ENCODE peak calls at places on chromosomes 13 and 19, in ten cellular contexts. D is esophagus muscularis mucosa, Y is SK-N-SH, G is mesenchymal stem cell, A is right lobe of liver, T is GM23338, L is spleen, M is mammary epithelial cell, F is breast epithelium, H is colonic mucosa. V is an unnamed sample.

GRCh38 chr13:114071441-114071840 is 61.0 kb downstream of the RASA3 start:
- DNase-seq in L (no peak), H (no peak), Y (no peak), A (peak; percentile 23), T (no peak), F (peak; percentile 34), M (no peak), D (no peak), G (no peak), V (no peak)

GRCh38 chr13:33270906-33271538 is 14.5 kb downstream of the STARD13 start:
- DNase-seq in L (no peak), T (no peak), Y (no peak), A (no peak), M (no peak), H (no peak), D (no peak), G (peak; percentile 56), F (no peak), V (no peak)

GRCh38 chr13:109146912-109147624 is 517.7 kb downstream of the MYO16 start:
- DNase-seq in A (no peak), L (no peak), G (peak; percentile 84), Y (peak; percentile 45), F (no peak), M (peak; percentile 97), H (no peak), T (no peak), D (no peak), V (no peak)

GRCh38 chr19:5423567-5424125 is 31.6 kb upstream of the ZNRF4 start:
- DNase-seq in G (no peak), L (no peak), H (no peak), M (no peak), Y (no peak), D (no peak), A (no peak), F (no peak), T (no peak), V (no peak)

GRCh38 chr13:43697323-43697722 is 89.4 kb downstream of the ENOX1 start:
- DNase-seq in T (no peak), M (no peak), G (no peak), A (no peak), F (no peak), D (no peak), L (no peak), Y (no peak), H (no peak), V (no peak)

GRCh38 chr19:7149956-7150705 is 80.6 kb downstream of the ZNF557 start:
- DNase-seq in T (peak; percentile 29), H (no peak), G (no peak), L (no peak), Y (peak; percentile 19), D (no peak), F (no peak), A (no peak), M (no peak), V (peak; percentile 54)

GRCh38 chr13:36862002-36862706 is 43.1 kb downstream of the RFXAP start:
- DNase-seq in H (no peak), T (no peak), L (no peak), G (no peak), Y (no peak), D (no peak), F (no peak), A (no peak), M (no peak), V (no peak)

GRCh38 chr19:6238643-6239281 is 41.0 kb downstream of the MLLT1 start:
- DNase-seq in L (peak; percentile 66), T (no peak), F (no peak), G (no peak), A (no peak), H (no peak), M (peak; percentile 37), D (no peak), Y (no peak), V (no peak)

GRCh38 chr19:10812902-10813404 is 23.1 kb downstream of the TMED1 start:
- DNase-seq in F (no peak), H (no peak), D (no peak), T (no peak), Y (no peak), L (peak; percentile 85), A (no peak), M (peak; percentile 59), G (peak; percentile 96), V (peak; percentile 43)

GRCh38 chr13:109249780-109250528 is 536.4 kb downstream of the IRS2 start:
- DNase-seq in F (no peak), G (no peak), Y (no peak), H (no peak), D (no peak), L (no peak), T (peak; percentile 17), A (no peak), M (peak; percentile 89), V (no peak)

GRCh38 chr13:98300956-98301641 is 124.0 kb upstream of the RNF113B start:
- DNase-seq in H (no peak), T (no peak), A (no peak), F (no peak), G (peak; percentile 94), D (no peak), L (no peak), M (peak; percentile 74), Y (no peak), V (no peak)

GRCh38 chr13:112759053-112759452 is 69.2 kb downstream of the ATP11A start:
- DNase-seq in H (no peak), D (no peak), T (no peak), L (peak; percentile 51), M (no peak), F (no peak), G (no peak), Y (no peak), A (no peak), V (no peak)

DNA sequence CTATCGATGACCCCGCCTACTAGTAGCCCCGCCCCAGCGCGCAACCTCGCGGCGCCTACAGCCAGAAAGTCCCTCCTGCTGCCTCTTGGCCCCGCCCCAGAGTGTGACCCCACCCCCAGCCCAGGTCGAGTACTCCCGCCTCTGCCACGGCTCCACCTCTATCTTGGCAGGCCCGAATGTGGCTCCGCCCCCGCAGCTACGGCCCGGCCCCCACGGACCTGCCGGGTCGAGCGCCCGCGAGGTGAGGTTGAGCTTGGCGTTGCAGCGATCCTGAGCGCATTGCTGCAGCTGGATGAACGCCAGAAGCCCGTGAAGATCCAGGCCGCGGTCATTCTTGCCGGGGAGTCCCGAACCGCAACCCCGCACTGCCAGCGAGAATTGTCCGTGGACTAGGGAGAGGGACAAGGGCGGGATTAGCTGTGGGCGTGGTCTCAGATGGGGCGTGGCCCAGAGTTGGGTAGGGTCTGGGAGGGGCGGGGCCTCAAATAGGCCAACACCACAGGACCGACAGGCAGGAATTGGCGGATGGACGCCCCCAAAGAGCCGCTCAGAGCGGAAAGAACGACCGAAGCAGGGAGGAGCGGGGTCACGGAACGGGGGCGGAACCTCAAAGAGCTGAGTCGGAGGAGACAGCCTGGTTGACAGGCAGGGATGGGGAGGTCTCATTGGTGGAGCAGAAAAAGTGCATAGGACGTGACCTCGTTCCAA is 1.9 kb downstream of the LYPD3 start:
- DNase-seq in G (peak; percentile 95), F (peak; percentile 100), M (peak; percentile 91), Y (peak; percentile 98), H (peak; percentile 100), A (peak; percentile 100), L (peak; percentile 99), D (peak; percentile 99), T (peak; percentile 99), V (peak; percentile 100)
- H3K4me1 ChIP-seq in G (peaks cover 18% of the 10 kb centered on the region), F (peaks cover 4% of the 10 kb centered on the region), M (peaks cover 37% of the 10 kb centered on the region), Y (no peaks in the 10 kb centered on the region), H (peaks cover 4% of the 10 kb centered on the region), A (peaks cover 6% of the 10 kb centered on the region), L (peaks cover 55% of the 10 kb centered on the region), D (peaks cover 30% of the 10 kb centered on the region), T (peaks cover 15% of the 10 kb centered on the region), V (no peaks in the 10 kb centered on the region)

GRCh38 chr13:24112791-24113190 is 47.7 kb upstream of the SPATA13 start:
- DNase-seq in A (no peak), G (peak; percentile 53), M (no peak), F (no peak), H (no peak), T (no peak), D (no peak), Y (no peak), L (no peak), V (no peak)

GRCh38 chr13:24106429-24106828 is 54.1 kb upstream of the SPATA13 start:
- DNase-seq in Y (no peak), A (peak; percentile 63), F (no peak), H (no peak), L (no peak), G (no peak), M (no peak), T (no peak), D (no peak), V (no peak)

GRCh38 chr13:24107955-24108614 is 52.4 kb upstream of the SPATA13 start:
- DNase-seq in D (no peak), T (peak; percentile 43), M (no peak), H (no peak), Y (no peak), F (no peak), G (peak; percentile 21), A (no peak), L (no peak), V (peak; percentile 61)

GRCh38 chr13:24108615-24108965 is 51.9 kb upstream of the SPATA13 start:
- DNase-seq in A (no peak), M (no peak), D (no peak), T (no peak), F (no peak), L (no peak), Y (no peak), H (no peak), G (no peak), V (no peak)

GRCh38 chr13:24110011-24110410 is 50.5 kb upstream of the SPATA13 start:
- DNase-seq in L (no peak), M (no peak), D (no peak), F (no peak), G (no peak), T (no peak), A (no peak), Y (no peak), H (no peak), V (no peak)
- H3K27me3 ChIP-seq in L (no peaks in the 10 kb centered on the region), M (no peaks in the 10 kb centered on the region), D (no peaks in the 10 kb centered on the region), F (no peaks in the 10 kb centered on the region), G (peaks cover 4% of the 10 kb centered on the region), T (no peaks in the 10 kb centered on the region), A (no peaks in the 10 kb centered on the region), Y (no peaks in the 10 kb centered on the region), H (no peaks in the 10 kb centered on the region), V (no peaks in the 10 kb centered on the region)

DNA sequence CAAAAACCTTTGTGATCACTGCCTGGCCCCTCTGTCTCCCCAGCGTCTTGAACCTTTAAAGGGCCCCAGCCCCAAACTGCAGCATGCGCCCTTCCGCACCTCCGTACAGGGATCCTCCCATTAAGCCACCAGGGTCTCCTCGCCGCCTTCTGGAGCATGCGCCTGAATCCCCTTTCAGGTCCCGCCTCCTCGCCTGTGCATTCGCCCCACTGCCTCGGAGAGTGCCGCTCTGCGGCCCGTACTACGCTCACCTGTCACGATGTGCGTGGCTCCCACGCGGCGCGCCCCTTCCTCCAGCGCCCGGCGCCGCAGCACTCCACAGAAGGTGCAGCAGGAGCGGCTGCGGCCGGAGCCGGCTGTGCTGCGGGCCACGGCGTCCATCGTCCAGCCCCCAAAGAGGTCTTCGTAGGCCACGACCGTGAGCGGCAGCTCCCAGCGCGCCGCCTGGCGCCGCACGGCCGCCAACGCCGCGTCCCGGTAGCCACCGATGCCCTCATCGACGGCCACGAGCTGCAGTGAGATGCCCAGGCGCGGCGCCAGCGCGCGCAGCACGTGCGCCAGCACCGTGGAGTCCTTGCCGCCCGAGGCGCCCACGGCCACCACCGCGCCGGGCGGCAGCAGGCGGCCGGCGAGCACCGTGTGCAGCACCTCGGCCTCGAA is 4.3 kb downstream of the CTU1 start:
- DNase-seq in A (no peak), T (peak; percentile 31), D (no peak), L (no peak), Y (no peak), H (no peak), F (no peak), G (no peak), M (no peak), V (no peak)
- H3K4me1 ChIP-seq in A (no peaks in the 10 kb centered on the region), T (peaks cover 15% of the 10 kb centered on the region), D (peaks cover 24% of the 10 kb centered on the region), L (peaks cover 64% of the 10 kb centered on the region), Y (no peaks in the 10 kb centered on the region), H (peaks cover 6% of the 10 kb centered on the region), F (no peaks in the 10 kb centered on the region), G (peaks cover 10% of the 10 kb centered on the region), M (peaks cover 10% of the 10 kb centered on the region), V (no peaks in the 10 kb centered on the region)

GRCh38 chr19:3360494-3361383 is 5.6 kb upstream of the NFIC start:
- DNase-seq in T (peak; percentile 57), M (no peak), A (peak; percentile 91), G (peak; percentile 72), F (no peak), H (peak; percentile 77), D (no peak), Y (peak; percentile 83), L (peak; percentile 93), V (peak; percentile 63)
- H3K27me3 ChIP-seq in T (peaks cover 95% of the 10 kb centered on the region), M (no peaks in the 10 kb centered on the region), A (no peaks in the 10 kb centered on the region), G (no peaks in the 10 kb centered on the region), F (no peaks in the 10 kb centered on the region), H (no peaks in the 10 kb centered on the region), D (no peaks in the 10 kb centered on the region), Y (no peaks in the 10 kb centered on the region), L (no peaks in the 10 kb centered on the region), V (peaks cover 90% of the 10 kb centered on the region)

V was measured in endodermal cell.